ENCODE peak calls at places on chromosome 15, in nine cellular contexts. V is activated T-cell treated with anti-CD3 and anti-CD28 coated beads, Interleukin-2, amount 50 U/mL, for 72 hours; P is left ventricle myocardium inferior; A is GF-D8; K is body of pancreas; L is GM12864; E is NAMALWA; C is islet precursor cell; R is H54. M is an unnamed sample.
A peak's percentile ranks its signal among the peaks of the same experiment; 100 is the strongest.

GRCh38 chr15:35540885-35541284 is 5.1 kb downstream of the DPH6 start:
- DNase-seq in V (no peak), P (no peak), A (no peak), K (no peak), L (no peak), E (no peak), C (no peak), R (no peak), M (no peak)

GRCh38 chr15:87736401-87736800 is 520.1 kb downstream of the NTRK3 start:
- DNase-seq in V (no peak), P (no peak), A (no peak), K (no peak), L (no peak), E (no peak), C (no peak), R (no peak), M (no peak)

GRCh38 chr15:36428102-36428845 is 151.2 kb upstream of the CDIN1 start:
- DNase-seq in V (no peak), P (no peak), A (no peak), K (no peak), L (no peak), E (no peak), C (peak; percentile 97), R (peak; percentile 27), M (no peak)

GRCh38 chr15:100308222-100309007 is 33.4 kb downstream of the ADAMTS17 start:
- DNase-seq in V (no peak), P (no peak), A (no peak), K (no peak), L (no peak), E (no peak), C (no peak), R (no peak), M (no peak)

GRCh38 chr15:62087671-62088360 is 21.0 kb downstream of the C2CD4A start:
- DNase-seq in V (no peak), P (no peak), A (no peak), K (peak; percentile 57), L (no peak), E (no peak), C (no peak), R (no peak), M (no peak)

GRCh38 chr15:91482799-91483198 is 370.7 kb upstream of the SLCO3A1 start:
- DNase-seq in V (no peak), P (no peak), A (no peak), K (no peak), L (no peak), E (no peak), C (no peak), R (no peak), M (no peak)

GRCh38 chr15:101642361-101642760 is 9.8 kb downstream of the TM2D3 start:
- DNase-seq in V (no peak), P (no peak), A (no peak), K (no peak), L (no peak), E (peak; percentile 36), C (no peak), R (no peak), M (no peak)

GRCh38 chr15:25862087-25862468 is 1.0 kb downstream of the ATP10A start:
- DNase-seq in V (peak; percentile 42), P (no peak), A (no peak), K (no peak), L (no peak), E (no peak), C (no peak), R (no peak), M (peak; percentile 21)

GRCh38 chr15:65918936-65919335 is 49.6 kb downstream of the RAB11A start:
- DNase-seq in V (no peak), P (no peak), A (no peak), K (no peak), L (no peak), E (no peak), C (no peak), R (no peak), M (no peak)

GRCh38 chr15:62607643-62608042 is 434.9 kb upstream of the TPM1 start:
- DNase-seq in V (no peak), P (no peak), A (no peak), K (no peak), L (no peak), E (no peak), C (no peak), R (no peak), M (no peak)

GRCh38 chr15:63990449-63990848 is 55.8 kb downstream of the DAPK2 start:
- DNase-seq in V (no peak), P (no peak), A (no peak), K (no peak), L (no peak), E (no peak), C (no peak), R (no peak), M (no peak)

GRCh38 chr15:78394981-78395619 is 42.9 kb upstream of the IREB2 start:
- DNase-seq in V (no peak), P (no peak), A (no peak), K (no peak), L (no peak), E (no peak), C (no peak), R (no peak), M (no peak)

GRCh38 chr15:99104788-99105515 is at the start of gene SYNM:
- DNase-seq in V (peak; percentile 60), P (peak; percentile 84), A (no peak), K (peak; percentile 63), L (no peak), E (no peak), C (peak; percentile 94), R (peak; percentile 60), M (peak; percentile 18)

GRCh38 chr15:35697549-35698299 is 151.8 kb upstream of the DPH6 start:
- DNase-seq in V (no peak), P (no peak), A (no peak), K (peak; percentile 21), L (no peak), E (peak; percentile 8), C (peak; percentile 65), R (no peak), M (no peak)

GRCh38 chr15:40367673-40368611 is 9.9 kb downstream of the DISP2 start:
- DNase-seq in V (peak; percentile 90), P (peak; percentile 82), A (peak; percentile 60), K (peak; percentile 88), L (peak; percentile 57), E (peak; percentile 94), C (peak; percentile 95), R (peak; percentile 95), M (peak; percentile 88)

GRCh38 chr15:81301815-81302399 is 22.0 kb downstream of the STARD5 start:
- DNase-seq in V (peak; percentile 66), P (no peak), A (no peak), K (no peak), L (peak; percentile 78), E (peak; percentile 51), C (no peak), R (no peak), M (peak; percentile 40)

GRCh38 chr15:85929786-85930185 is 135.1 kb upstream of the KLHL25 start:
- DNase-seq in V (no peak), P (no peak), A (no peak), K (no peak), L (no peak), E (no peak), C (no peak), R (no peak), M (no peak)

GRCh38 chr15:50249704-50250103 is 15.8 kb downstream of the HDC start:
- DNase-seq in V (no peak), P (no peak), A (no peak), K (no peak), L (no peak), E (no peak), C (no peak), R (no peak), M (no peak)

GRCh38 chr15:71010997-71011396 is 104.3 kb upstream of the THSD4 start:
- DNase-seq in V (no peak), P (no peak), A (no peak), K (no peak), L (no peak), E (no peak), C (no peak), R (no peak), M (no peak)

GRCh38 chr15:50881121-50882048 is 27.1 kb upstream of the AP4E1 start:
- DNase-seq in V (peak; percentile 14), P (no peak), A (peak; percentile 56), K (no peak), L (peak; percentile 51), E (peak; percentile 52), C (no peak), R (no peak), M (no peak)

GRCh38 chr15:86362556-86362955 is 282.9 kb downstream of the AGBL1 start:
- DNase-seq in V (peak; percentile 3), P (no peak), A (no peak), K (no peak), L (no peak), E (no peak), C (peak; percentile 96), R (peak; percentile 12), M (no peak)

GRCh38 chr15:78878356-78878755 is 5.7 kb downstream of the MORF4L1 start:
- DNase-seq in V (no peak), P (no peak), A (no peak), K (no peak), L (no peak), E (no peak), C (no peak), R (no peak), M (no peak)

GRCh38 chr15:99708563-99708962 is 24.7 kb downstream of the LYSMD4 start:
- DNase-seq in V (no peak), P (peak; percentile 77), A (no peak), K (peak; percentile 85), L (no peak), E (no peak), C (peak; percentile 84), R (peak; percentile 55), M (no peak)

GRCh38 chr15:99019558-99020540 is 12.3 kb upstream of the PGPEP1L start:
- DNase-seq in V (no peak), P (no peak), A (no peak), K (no peak), L (no peak), E (no peak), C (no peak), R (no peak), M (no peak)

GRCh38 chr15:69343133-69343532 is 44.4 kb downstream of the PAQR5 start:
- DNase-seq in V (no peak), P (no peak), A (no peak), K (no peak), L (no peak), E (no peak), C (no peak), R (no peak), M (no peak)

GRCh38 chr15:93451265-93451664 is 362.3 kb upstream of the RGMA start:
- DNase-seq in V (no peak), P (no peak), A (no peak), K (no peak), L (no peak), E (no peak), C (no peak), R (no peak), M (no peak)

GRCh38 chr15:92324036-92324963 is 69.4 kb upstream of the ST8SIA2 start:
- DNase-seq in V (no peak), P (peak; percentile 20), A (no peak), K (no peak), L (no peak), E (no peak), C (no peak), R (no peak), M (no peak)

GRCh38 chr15:44447772-44448376 is 20.4 kb downstream of the CTDSPL2 start:
- DNase-seq in V (no peak), P (no peak), A (no peak), K (no peak), L (no peak), E (no peak), C (no peak), R (no peak), M (no peak)

GRCh38 chr15:55552461-55552860 is 35.7 kb downstream of the PYGO1 start:
- DNase-seq in V (no peak), P (no peak), A (no peak), K (no peak), L (no peak), E (no peak), C (no peak), R (no peak), M (no peak)

GRCh38 chr15:63240136-63240535 is 37.3 kb upstream of the APH1B start:
- DNase-seq in V (no peak), P (no peak), A (no peak), K (no peak), L (no peak), E (no peak), C (no peak), R (no peak), M (no peak)